ENCODE peak calls at places on chromosomes 1 and 21, in eight cellular contexts. F is NCI-H774, W is sigmoid colon, N is AG09319, J is mesendoderm, P is OCI-LY7, R is osteocyte, S is NB4. Q is an unnamed sample.
A peak's percentile ranks its signal among the peaks of the same experiment; 100 is the strongest.

GRCh38 chr1:201327687-201328240 is 44.5 kb downstream of the PKP1 start:
- DNase-seq in N (no peak), S (no peak), F (no peak), W (peak; percentile 48), R (no peak), P (no peak), J (no peak), Q (no peak)

GRCh38 chr1:30473920-30474817 is 249.2 kb downstream of the MATN1 start:
- DNase-seq in F (no peak), N (no peak), W (peak; percentile 30), P (no peak), S (no peak), J (no peak), R (no peak), Q (no peak)

GRCh38 chr21:39630191-39630591 is 17.5 kb downstream of the B3GALT5 start:
- DNase-seq in F (no peak), W (no peak), S (no peak), R (no peak), J (no peak), N (no peak), P (no peak), Q (no peak)

GRCh38 chr21:16033193-16033592 is 303.4 kb downstream of the USP25 start:
- DNase-seq in R (no peak), S (no peak), F (no peak), P (no peak), J (no peak), W (no peak), N (no peak), Q (no peak)

GRCh38 chr1:238487931-238488330 is 597.2 kb upstream of the ZP4 start:
- DNase-seq in W (no peak), R (no peak), P (no peak), S (no peak), F (no peak), N (no peak), J (no peak), Q (no peak)

GRCh38 chr1:59601032-59601431 is 213.7 kb upstream of the HOOK1 start:
- DNase-seq in P (no peak), N (no peak), S (no peak), J (no peak), R (no peak), W (peak; percentile 93), F (no peak), Q (no peak)

GRCh38 chr1:22922640-22923039 is 50.0 kb downstream of the LACTBL1 start:
- DNase-seq in N (no peak), P (no peak), J (no peak), S (no peak), F (no peak), R (no peak), W (no peak), Q (no peak)

GRCh38 chr1:106268070-106268469 is 788.4 kb upstream of the PRMT6 start:
- DNase-seq in F (no peak), J (peak; percentile 40), W (no peak), N (no peak), S (peak; percentile 25), P (no peak), R (no peak), Q (no peak)

GRCh38 chr1:145719230-145720079 is at the start of gene CD160:
- DNase-seq in J (peak; percentile 56), N (no peak), S (peak; percentile 14), W (no peak), P (no peak), R (no peak), F (no peak), Q (no peak)

GRCh38 chr1:15038232-15039016 is 115.1 kb upstream of the TMEM51 start:
- DNase-seq in S (peak; percentile 49), P (peak; percentile 73), W (no peak), R (no peak), F (peak; percentile 2), N (no peak), J (peak; percentile 79), Q (no peak)

GRCh38 chr1:152786077-152786476 is at the start of gene LCE1E:
- DNase-seq in S (no peak), R (no peak), F (no peak), W (no peak), N (no peak), P (no peak), J (no peak), Q (no peak)

GRCh38 chr21:20527691-20528090 is 470.5 kb upstream of the NCAM2 start:
- DNase-seq in S (no peak), N (no peak), F (no peak), W (no peak), J (no peak), R (no peak), P (no peak), Q (no peak)

GRCh38 chr1:202244841-202245261 is 51.3 kb downstream of the LGR6 start:
- DNase-seq in W (peak; percentile 44), S (no peak), R (no peak), N (no peak), F (no peak), J (no peak), P (no peak), Q (no peak)

GRCh38 chr1:201503397-201504176 is 3.3 kb downstream of the CSRP1 start:
- DNase-seq in N (peak; percentile 78), R (no peak), P (no peak), S (no peak), F (no peak), W (peak; percentile 94), J (peak; percentile 93), Q (peak; percentile 8)

GRCh38 chr1:25647106-25647505 is 30.5 kb downstream of the MAN1C1 start:
- DNase-seq in F (no peak), W (no peak), R (peak; percentile 71), P (no peak), N (no peak), J (no peak), S (no peak), Q (no peak)

GRCh38 chr1:159015440-159015909 is 5.8 kb downstream of the IFI16 start:
- DNase-seq in S (peak; percentile 96), P (peak; percentile 91), N (peak; percentile 38), J (peak; percentile 74), R (no peak), F (no peak), W (peak; percentile 83), Q (no peak)

GRCh38 chr1:46081620-46082019 is 50.8 kb downstream of the PIK3R3 start:
- DNase-seq in N (no peak), W (no peak), S (no peak), R (no peak), F (no peak), P (no peak), J (no peak), Q (no peak)

GRCh38 chr1:171142081-171142450 is 43.0 kb upstream of the FMO2 start:
- DNase-seq in S (no peak), R (no peak), P (no peak), N (peak; percentile 67), J (peak; percentile 6), F (no peak), W (peak; percentile 86), Q (no peak)

GRCh38 chr1:59945790-59946189 is 19.2 kb upstream of the CYP2J2 start:
- DNase-seq in R (no peak), W (no peak), P (no peak), F (no peak), J (no peak), N (no peak), S (no peak), Q (no peak)

GRCh38 chr21:46564391-46564790 is 40.5 kb downstream of the S100B start:
- DNase-seq in N (no peak), P (no peak), J (no peak), F (no peak), R (no peak), W (no peak), S (no peak), Q (no peak)

GRCh38 chr1:115332813-115333608 is 5.0 kb downstream of the NGF start:
- DNase-seq in R (no peak), W (peak; percentile 82), F (no peak), P (no peak), N (peak; percentile 85), J (peak; percentile 40), S (peak; percentile 18), Q (no peak)

GRCh38 chr1:184061396-184062003 is 10.0 kb downstream of the TSEN15 start:
- DNase-seq in R (no peak), W (no peak), F (no peak), N (no peak), J (peak; percentile 80), P (no peak), S (no peak), Q (no peak)

GRCh38 chr1:23865543-23865930 is 2.6 kb downstream of the FUCA1 start:
- DNase-seq in R (no peak), W (no peak), S (peak; percentile 68), P (no peak), N (peak; percentile 1), F (no peak), J (no peak), Q (no peak)

GRCh38 chr1:214427871-214428277 is 123.5 kb downstream of the PTPN14 start:
- DNase-seq in J (peak; percentile 60), F (no peak), S (peak; percentile 98), W (no peak), R (no peak), P (peak; percentile 57), N (peak; percentile 35), Q (no peak)

GRCh38 chr1:201676061-201676644 is 137.2 kb downstream of the NAV1 start:
- DNase-seq in R (no peak), W (peak; percentile 78), S (peak; percentile 7), F (no peak), N (no peak), P (no peak), J (peak; percentile 61), Q (no peak)

GRCh38 chr21:29504751-29505321 is 206.1 kb downstream of the BACH1 start:
- DNase-seq in W (no peak), P (no peak), S (no peak), N (no peak), R (no peak), J (peak; percentile 27), F (no peak), Q (no peak)

GRCh38 chr1:228860911-228861829 is 125.9 kb downstream of the RHOU start:
- DNase-seq in P (no peak), W (no peak), F (peak; percentile 58), J (no peak), N (peak; percentile 40), S (no peak), R (peak; percentile 64), Q (no peak)

GRCh38 chr1:33410091-33410701 is 20.7 kb downstream of the PHC2 start:
- DNase-seq in F (peak; percentile 87), N (no peak), S (no peak), P (no peak), R (no peak), W (no peak), J (no peak), Q (no peak)

GRCh38 chr1:209583408-209583807 is at the start of gene CAMK1G:
- DNase-seq in R (no peak), J (peak; percentile 74), P (no peak), F (peak; percentile 17), W (no peak), S (no peak), N (peak; percentile 8), Q (no peak)

GRCh38 chr1:200147094-200147493 is 119.6 kb downstream of the NR5A2 start:
- DNase-seq in F (no peak), N (no peak), S (no peak), R (no peak), P (no peak), J (no peak), W (no peak), Q (no peak)

GRCh38 chr21:45129231-45129923 is 55.0 kb downstream of the ADARB1 start:
- DNase-seq in F (no peak), J (no peak), W (no peak), N (no peak), R (peak; percentile 86), P (no peak), S (no peak), Q (no peak)

GRCh38 chr1:169003864-169004516 is 102.5 kb upstream of the ATP1B1 start:
- DNase-seq in N (no peak), R (no peak), W (peak; percentile 71), P (no peak), F (no peak), J (peak; percentile 32), S (no peak), Q (no peak)

GRCh38 chr1:228108742-228109072 is 392 bp downstream of the MRPL55 start:
- DNase-seq in S (no peak), J (no peak), W (no peak), R (no peak), N (no peak), F (no peak), P (no peak), Q (no peak)

GRCh38 chr21:44290327-44291077 is 4.8 kb downstream of the AIRE start:
- DNase-seq in P (no peak), S (no peak), R (no peak), F (no peak), J (no peak), W (no peak), N (no peak), Q (no peak)